ENCODE peak calls at places on chromosomes 13 and 19, in seven cellular contexts. K is NCI-H748 treated with DMSO at 0.1 percent for 48 hours; Z is fibroblast of mammary gland; H is AG08395; P is activated CD4-positive, CD25-positive, alpha-beta regulatory T cell treated with anti-CD3 and anti-CD28 coated beads, Interleukin-2, amount 50 U/mL, for 16 hours; J is H9; M is posterior vena cava. O is an unnamed sample.

GRCh38 chr13:61358599-61358998 is 57.0 kb downstream of the PCDH20 start:
- DNase-seq in K (peak), H (no peak), P (no peak), M (no peak), Z (no peak), J (no peak), O (peak)

GRCh38 chr13:51644649-51645048 is 60.4 kb downstream of the WDFY2 start:
- DNase-seq in K (no peak), Z (peak), J (no peak), P (no peak), M (no peak), H (peak), O (no peak)

GRCh38 chr13:92838786-92839185 is 387.8 kb upstream of the GPC6 start:
- DNase-seq in H (peak), J (no peak), K (no peak), M (no peak), P (no peak), Z (peak), O (no peak)

GRCh38 chr13:23695196-23695595 is 125.0 kb downstream of the TNFRSF19 start:
- DNase-seq in M (no peak), K (no peak), J (no peak), Z (no peak), P (no peak), H (no peak), O (no peak)

GRCh38 chr13:72763411-72763810 is 18.3 kb downstream of the DIS3 start:
- DNase-seq in H (no peak), Z (no peak), J (no peak), K (no peak), P (no peak), M (no peak), O (no peak)

GRCh38 chr19:2495130-2495641 is 19.3 kb downstream of the GADD45B start:
- DNase-seq in P (no peak), H (peak), J (no peak), Z (peak), M (peak), K (no peak), O (no peak)

GRCh38 chr13:43744630-43745029 is 42.1 kb downstream of the ENOX1 start:
- DNase-seq in J (no peak), Z (peak), P (no peak), M (no peak), K (no peak), H (no peak), O (no peak)

GRCh38 chr19:38362076-38362945 is 12.1 kb upstream of the PSMD8 start:
- DNase-seq in M (peak), K (peak), H (peak), J (peak), P (peak), Z (peak), O (peak)

GRCh38 chr19:7869453-7869909 is 4.7 kb downstream of the PRR36 start:
- DNase-seq in M (no peak), H (peak), J (peak), Z (no peak), K (no peak), P (peak), O (peak)

GRCh38 chr13:91078093-91078679 is 269.3 kb upstream of the MIR17HG start:
- DNase-seq in M (no peak), Z (no peak), J (no peak), K (peak), P (no peak), H (no peak), O (no peak)

GRCh38 chr13:44493213-44493812 is 82.8 kb downstream of the TSC22D1 start:
- DNase-seq in H (no peak), K (no peak), M (no peak), J (no peak), P (no peak), Z (no peak), O (no peak)

GRCh38 chr13:51821666-51822065 is 17.7 kb upstream of the DHRS12 start:
- DNase-seq in J (no peak), K (no peak), H (no peak), M (no peak), Z (no peak), P (no peak), O (no peak)

GRCh38 chr19:14393303-14393702 is 12.1 kb downstream of the ADGRE5 start:
- DNase-seq in H (no peak), P (no peak), K (no peak), J (peak), M (no peak), Z (no peak), O (peak)

GRCh38 chr19:29650988-29651387 is 14.3 kb upstream of the PLEKHF1 start:
- DNase-seq in P (no peak), Z (no peak), H (no peak), J (no peak), K (no peak), M (no peak), O (no peak)

GRCh38 chr13:95540848-95541247 is 11.7 kb upstream of the CLDN10 start:
- DNase-seq in P (no peak), M (no peak), J (no peak), H (no peak), K (no peak), Z (no peak), O (no peak)

GRCh38 chr19:46730187-46730586 is 13.3 kb upstream of the PRKD2 start:
- DNase-seq in Z (no peak), M (no peak), H (no peak), J (no peak), K (no peak), P (no peak), O (no peak)

GRCh38 chr19:53102186-53102585 is 1.0 kb downstream of the ZNF160 start:
- DNase-seq in J (no peak), K (no peak), M (no peak), Z (no peak), H (no peak), P (no peak), O (peak)

GRCh38 chr19:48489608-48490216 is 20.5 kb downstream of the CYTH2 start:
- DNase-seq in J (peak), M (peak), H (peak), K (peak), P (peak), Z (peak), O (peak)

GRCh38 chr13:93865235-93865634 is 614.2 kb downstream of the DCT start:
- DNase-seq in P (no peak), K (no peak), H (no peak), M (no peak), Z (no peak), J (no peak), O (peak)

GRCh38 chr13:93740334-93740733 is 513.7 kb downstream of the GPC6 start:
- DNase-seq in K (peak), P (no peak), H (no peak), Z (no peak), J (no peak), M (no peak), O (no peak)